ENCODE peak calls at places on chromosomes 7 and 10, in eight cellular contexts. N, B, M, R, Q, Y, U and F are unnamed samples.
A peak's percentile ranks its signal among the peaks of the same experiment; 100 is the strongest.

GRCh38 chr10:12965571-12965970 is 35.9 kb downstream of the CCDC3 start:
- DNase-seq in B (no peak), R (no peak), Y (no peak), N (no peak), U (no peak), Q (no peak), M (no peak), F (no peak)

GRCh38 chr7:16660702-16661464 is 14.9 kb downstream of the BZW2 start:
- DNase-seq in Y (no peak), R (no peak), M (peak; percentile 45), U (no peak), N (no peak), B (no peak), Q (no peak), F (no peak)

GRCh38 chr7:40200791-40201190 is 66.0 kb downstream of the SUGCT start:
- DNase-seq in B (no peak), M (no peak), Y (no peak), U (no peak), Q (no peak), R (no peak), N (no peak), F (no peak)

GRCh38 chr7:139035588-139036353 is at the start of gene ZC3HAV1L:
- DNase-seq in B (no peak), Y (no peak), M (peak; percentile 84), R (peak; percentile 83), Q (peak; percentile 77), U (no peak), N (no peak), F (peak; percentile 46)

GRCh38 chr7:27826347-27826746 is 86.4 kb downstream of the TAX1BP1 start:
- DNase-seq in B (no peak), R (no peak), Q (no peak), N (no peak), M (no peak), U (no peak), Y (no peak), F (no peak)

GRCh38 chr7:77727527-77727926 is 31.3 kb downstream of the RSBN1L start:
- DNase-seq in Q (no peak), U (no peak), M (no peak), B (no peak), Y (no peak), N (no peak), R (no peak), F (no peak)

GRCh38 chr10:19169684-19170083 is 121.1 kb downstream of the MALRD1 start:
- DNase-seq in U (no peak), B (no peak), N (no peak), R (no peak), Q (no peak), M (no peak), Y (no peak), F (no peak)

GRCh38 chr10:91462423-91462822 is 52.3 kb downstream of the HECTD2 start:
- DNase-seq in Q (no peak), B (no peak), Y (no peak), M (no peak), N (no peak), U (no peak), R (no peak), F (no peak)

GRCh38 chr7:115146148-115146547 is 224.3 kb downstream of the MDFIC start:
- DNase-seq in R (no peak), Y (no peak), M (no peak), U (no peak), N (no peak), Q (no peak), B (no peak), F (no peak)

GRCh38 chr7:37488163-37488759 is 39.6 kb upstream of the ELMO1 start:
- DNase-seq in N (no peak), Y (no peak), B (no peak), R (no peak), Q (no peak), U (no peak), M (peak; percentile 7), F (no peak)

GRCh38 chr7:28957822-28958234 is 302 bp downstream of the TRIL start:
- DNase-seq in U (peak; percentile 79), R (no peak), M (no peak), Q (no peak), Y (no peak), N (no peak), B (no peak), F (no peak)

GRCh38 chr7:28955723-28956607 is 2.2 kb downstream of the TRIL start:
- DNase-seq in R (peak; percentile 82), B (no peak), M (peak; percentile 33), U (peak; percentile 90), Q (peak; percentile 89), N (peak; percentile 35), Y (peak; percentile 89), F (peak; percentile 88)

GRCh38 chr7:28958235-28958945 is at the start of gene TRIL:
- DNase-seq in M (no peak), N (peak; percentile 25), Q (peak; percentile 92), R (peak; percentile 92), Y (peak; percentile 89), U (peak; percentile 93), B (no peak), F (peak; percentile 63)

GRCh38 chr7:28956608-28957063 is 1.5 kb downstream of the TRIL start:
- DNase-seq in N (peak; percentile 16), Y (peak; percentile 79), B (no peak), U (peak; percentile 85), R (peak; percentile 75), Q (peak; percentile 80), M (peak; percentile 33), F (peak; percentile 70)

DNA sequence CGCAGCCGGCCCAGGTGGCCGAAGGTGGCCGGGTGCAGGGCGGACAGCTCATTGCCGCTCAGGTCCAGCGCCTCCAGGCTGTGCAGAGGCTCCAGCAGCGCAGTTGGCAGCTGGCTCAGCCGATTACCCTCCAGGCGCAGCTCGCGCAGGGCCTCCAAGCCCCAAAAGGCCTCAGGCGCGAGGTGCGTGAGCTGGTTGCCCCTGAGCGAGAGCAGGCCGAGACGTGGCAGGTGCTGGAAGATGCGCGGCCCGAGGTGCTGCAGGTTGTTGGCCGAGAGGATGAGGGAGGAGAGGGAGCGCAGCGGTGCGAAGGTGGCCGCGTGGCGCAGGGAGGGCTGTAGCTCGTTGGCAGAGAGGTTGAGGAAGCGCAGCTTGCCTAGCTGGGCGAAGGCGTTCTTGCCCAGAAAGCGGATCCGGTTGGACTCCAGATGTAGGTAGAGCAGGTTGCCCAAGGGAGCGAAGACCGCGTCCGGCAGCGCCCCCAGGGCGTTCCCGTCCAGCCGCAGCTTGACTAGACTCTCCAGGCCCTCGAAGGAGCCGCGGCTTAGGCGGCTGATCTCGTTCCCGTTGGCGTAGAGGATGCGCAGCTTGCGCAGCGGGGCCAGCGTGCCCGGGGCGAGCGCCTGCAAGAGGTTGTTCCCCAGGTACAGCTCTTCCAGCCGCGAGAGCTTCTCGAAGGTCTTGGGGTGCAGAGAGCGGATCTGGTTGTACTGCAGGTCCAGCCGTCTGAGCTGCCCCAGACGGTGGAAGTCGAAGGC is 887 bp downstream of the TRIL start:
- DNase-seq in M (no peak), B (no peak), R (peak; percentile 62), N (no peak), U (peak; percentile 91), Y (no peak), Q (peak; percentile 68), F (peak; percentile 30)
- TF ChIP-seq EP300 in M (no peak), B (no peak), R (no peak), N (no peak), U (no peak), Y (no peak), Q (no peak), F (no peak)

GRCh38 chr7:75772081-75773077 is at the start of gene CCL26:
- DNase-seq in M (peak; percentile 76), B (no peak), N (peak; percentile 57), R (peak; percentile 58), Y (peak; percentile 85), U (no peak), Q (peak; percentile 83), F (peak; percentile 35)
- TF ChIP-seq POLR2A in M (no peak), B (no peak), N (no peak), R (no peak), Y (no peak), U (no peak), Q (no peak), F (no peak)

GRCh38 chr10:118594392-118595063 is 920 bp downstream of the PRLHR start:
- DNase-seq in M (peak; percentile 56), Q (no peak), R (peak; percentile 64), B (no peak), N (no peak), Y (no peak), U (no peak), F (no peak)
- TF ChIP-seq CTCF in M (no peak), Q (no peak), R (no peak), B (peak; percentile 4), N (no peak), Y (peak; percentile 27), U (no peak), F (peak; percentile 20)

DNA sequence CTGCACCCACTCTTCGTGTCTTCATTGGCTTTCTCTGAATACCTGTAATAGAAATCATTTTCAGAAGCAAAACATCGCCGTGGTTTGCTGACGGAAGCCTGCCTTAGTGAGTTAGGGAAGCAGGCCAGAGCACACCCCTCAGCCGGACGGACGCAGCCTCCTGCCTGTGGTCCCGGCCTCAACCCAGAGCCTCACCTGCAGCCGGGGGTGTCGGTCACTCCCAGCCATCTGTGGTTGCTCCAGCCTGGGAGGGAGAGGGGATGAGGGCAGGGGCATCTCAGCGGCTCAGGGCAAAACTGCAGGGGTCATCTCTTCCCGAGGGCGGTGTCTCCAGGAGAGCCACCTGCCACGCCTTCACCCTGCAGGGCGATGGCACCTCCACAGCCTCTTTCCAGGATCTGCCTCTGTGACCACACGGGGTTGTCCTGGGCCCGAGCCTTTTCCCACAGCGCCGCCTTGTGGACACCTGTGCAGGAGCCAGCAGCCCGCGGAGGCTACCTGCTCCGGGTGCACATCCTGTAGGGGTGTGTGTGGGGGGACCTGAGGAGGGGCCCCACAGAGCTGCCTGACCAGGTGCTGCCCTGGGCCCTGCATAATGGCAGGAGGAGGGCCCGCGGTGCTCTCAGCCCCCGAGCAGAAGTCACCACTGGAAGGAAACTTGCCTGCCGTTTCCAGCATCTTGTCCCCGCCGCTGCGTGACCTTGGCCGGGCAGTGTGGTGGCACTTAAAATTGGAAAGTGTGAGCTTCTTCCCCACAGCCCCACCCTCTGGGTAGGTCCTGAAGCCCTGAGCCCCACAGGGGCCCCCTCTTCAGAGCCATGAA is 21.6 kb upstream of the AP5Z1 start:
- DNase-seq in Q (peak; percentile 90), U (no peak), M (peak; percentile 82), Y (no peak), R (peak; percentile 81), B (no peak), N (peak; percentile 62), F (peak; percentile 88)
- TF ChIP-seq EP300 in Q (no peak), U (no peak), M (no peak), Y (no peak), R (no peak), B (no peak), N (no peak), F (no peak)

DNA sequence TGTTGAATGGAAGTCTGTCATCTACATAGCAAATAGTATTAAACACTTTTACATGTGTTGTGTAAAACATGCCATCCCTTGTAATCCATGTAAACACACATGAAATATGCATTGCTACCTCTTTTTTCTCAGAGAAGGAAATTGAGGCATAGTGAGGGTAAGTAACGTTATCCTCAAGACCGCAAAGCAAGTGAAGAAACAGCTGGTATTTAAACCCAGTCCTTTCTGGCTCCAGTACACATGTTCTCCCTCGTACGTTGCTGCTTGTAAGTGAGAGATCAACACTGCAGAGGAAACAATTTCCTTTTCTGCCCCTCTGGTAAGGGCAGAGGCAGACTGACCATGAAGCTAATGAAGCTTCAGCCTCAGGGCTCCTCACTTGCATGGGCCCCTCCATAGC is 28.5 kb downstream of the MAP3K8 start:
- DNase-seq in R (no peak), B (no peak), Y (no peak), M (no peak), Q (no peak), N (no peak), U (no peak), F (no peak)
- TF ChIP-seq POLR2A in R (no peak), B (no peak), Y (no peak), M (no peak), Q (no peak), N (no peak), U (no peak), F (no peak)